ENCODE peak calls at places on chromosomes 7 and 10, in nine cellular contexts. One of them, this sample, is unnamed.

GRCh38 chr7:100521076-100521475 is 17.9 kb upstream of the AGFG2 start:
- DNase-seq in BE2C: no peak
- DNase-seq in nucleus accumbens: no peak
- DNase-seq in activated T-cell treated with anti-CD3 and anti-CD28 coated beads for 24 hours: no peak
- DNase-seq in pancreas: no peak
- DNase-seq in activated T-helper 1 cell treated with anti-CD3 and anti-CD28 coated beads, Interleukin-2, amount 50 U/mL, for 16 hours: no peak
- DNase-seq in activated effector memory CD4-positive, alpha-beta T cell treated with Interleukin-2 at 50 U/mL for 16 hours: no peak
- DNase-seq in NCI-H1105: no peak
- DNase-seq in activated naive CD4-positive, alpha-beta T cell: no peak
- DNase-seq in this sample: no peak

GRCh38 chr7:106219170-106219569 is 65.6 kb downstream of the NAMPT start:
- DNase-seq in activated naive CD4-positive, alpha-beta T cell: no peak
- DNase-seq in nucleus accumbens: no peak
- DNase-seq in activated T-helper 1 cell treated with anti-CD3 and anti-CD28 coated beads, Interleukin-2, amount 50 U/mL, for 16 hours: no peak
- DNase-seq in NCI-H1105: no peak
- DNase-seq in pancreas: no peak
- DNase-seq in activated T-cell treated with anti-CD3 and anti-CD28 coated beads for 24 hours: no peak
- DNase-seq in BE2C: no peak
- DNase-seq in activated effector memory CD4-positive, alpha-beta T cell treated with Interleukin-2 at 50 U/mL for 16 hours: no peak
- DNase-seq in this sample: no peak

GRCh38 chr7:120436487-120437060 is 163.6 kb downstream of the KCND2 start:
- DNase-seq in nucleus accumbens: no peak
- DNase-seq in activated naive CD4-positive, alpha-beta T cell: no peak
- DNase-seq in activated T-cell treated with anti-CD3 and anti-CD28 coated beads for 24 hours: no peak
- DNase-seq in BE2C: no peak
- DNase-seq in NCI-H1105: no peak
- DNase-seq in activated effector memory CD4-positive, alpha-beta T cell treated with Interleukin-2 at 50 U/mL for 16 hours: no peak
- DNase-seq in pancreas: no peak
- DNase-seq in activated T-helper 1 cell treated with anti-CD3 and anti-CD28 coated beads, Interleukin-2, amount 50 U/mL, for 16 hours: no peak
- DNase-seq in this sample: no peak

GRCh38 chr7:25216837-25217236 is 11.4 kb downstream of the NPVF start:
- DNase-seq in activated T-cell treated with anti-CD3 and anti-CD28 coated beads for 24 hours: no peak
- DNase-seq in NCI-H1105: peak
- DNase-seq in nucleus accumbens: no peak
- DNase-seq in activated T-helper 1 cell treated with anti-CD3 and anti-CD28 coated beads, Interleukin-2, amount 50 U/mL, for 16 hours: no peak
- DNase-seq in activated effector memory CD4-positive, alpha-beta T cell treated with Interleukin-2 at 50 U/mL for 16 hours: no peak
- DNase-seq in activated naive CD4-positive, alpha-beta T cell: no peak
- DNase-seq in pancreas: no peak
- DNase-seq in BE2C: no peak
- DNase-seq in this sample: peak

GRCh38 chr10:90960355-90960814 is 39.5 kb upstream of the ANKRD1 start:
- DNase-seq in BE2C: peak
- DNase-seq in activated T-cell treated with anti-CD3 and anti-CD28 coated beads for 24 hours: no peak
- DNase-seq in nucleus accumbens: no peak
- DNase-seq in activated effector memory CD4-positive, alpha-beta T cell treated with Interleukin-2 at 50 U/mL for 16 hours: no peak
- DNase-seq in NCI-H1105: no peak
- DNase-seq in activated naive CD4-positive, alpha-beta T cell: no peak
- DNase-seq in activated T-helper 1 cell treated with anti-CD3 and anti-CD28 coated beads, Interleukin-2, amount 50 U/mL, for 16 hours: no peak
- DNase-seq in pancreas: no peak
- DNase-seq in this sample: peak

GRCh38 chr7:50308301-50309129 is 4.0 kb downstream of the IKZF1 start:
- DNase-seq in activated naive CD4-positive, alpha-beta T cell: no peak
- DNase-seq in nucleus accumbens: no peak
- DNase-seq in activated T-cell treated with anti-CD3 and anti-CD28 coated beads for 24 hours: no peak
- DNase-seq in pancreas: no peak
- DNase-seq in activated T-helper 1 cell treated with anti-CD3 and anti-CD28 coated beads, Interleukin-2, amount 50 U/mL, for 16 hours: no peak
- DNase-seq in NCI-H1105: no peak
- DNase-seq in activated effector memory CD4-positive, alpha-beta T cell treated with Interleukin-2 at 50 U/mL for 16 hours: no peak
- DNase-seq in BE2C: no peak
- DNase-seq in this sample: no peak

GRCh38 chr10:90871279-90871760 is 454 bp upstream of the RPP30 start:
- DNase-seq in NCI-H1105: no peak
- DNase-seq in activated T-helper 1 cell treated with anti-CD3 and anti-CD28 coated beads, Interleukin-2, amount 50 U/mL, for 16 hours: no peak
- DNase-seq in activated effector memory CD4-positive, alpha-beta T cell treated with Interleukin-2 at 50 U/mL for 16 hours: peak
- DNase-seq in nucleus accumbens: no peak
- DNase-seq in BE2C: peak
- DNase-seq in activated T-cell treated with anti-CD3 and anti-CD28 coated beads for 24 hours: peak
- DNase-seq in activated naive CD4-positive, alpha-beta T cell: no peak
- DNase-seq in pancreas: no peak
- DNase-seq in this sample: peak

GRCh38 chr10:75034131-75034512 is 77.3 kb upstream of the SAMD8 start:
- DNase-seq in activated naive CD4-positive, alpha-beta T cell: no peak
- DNase-seq in NCI-H1105: no peak
- DNase-seq in activated T-cell treated with anti-CD3 and anti-CD28 coated beads for 24 hours: peak
- DNase-seq in activated effector memory CD4-positive, alpha-beta T cell treated with Interleukin-2 at 50 U/mL for 16 hours: no peak
- DNase-seq in BE2C: no peak
- DNase-seq in activated T-helper 1 cell treated with anti-CD3 and anti-CD28 coated beads, Interleukin-2, amount 50 U/mL, for 16 hours: peak
- DNase-seq in pancreas: no peak
- DNase-seq in nucleus accumbens: no peak
- DNase-seq in this sample: peak

GRCh38 chr7:29039747-29040569 is 81.8 kb upstream of the TRIL start:
- DNase-seq in nucleus accumbens: no peak
- DNase-seq in activated T-helper 1 cell treated with anti-CD3 and anti-CD28 coated beads, Interleukin-2, amount 50 U/mL, for 16 hours: no peak
- DNase-seq in BE2C: no peak
- DNase-seq in activated T-cell treated with anti-CD3 and anti-CD28 coated beads for 24 hours: no peak
- DNase-seq in pancreas: no peak
- DNase-seq in activated naive CD4-positive, alpha-beta T cell: no peak
- DNase-seq in NCI-H1105: no peak
- DNase-seq in activated effector memory CD4-positive, alpha-beta T cell treated with Interleukin-2 at 50 U/mL for 16 hours: no peak
- DNase-seq in this sample: no peak

GRCh38 chr7:131431756-131432155 is 104.1 kb downstream of the MKLN1 start:
- DNase-seq in activated T-cell treated with anti-CD3 and anti-CD28 coated beads for 24 hours: no peak
- DNase-seq in nucleus accumbens: no peak
- DNase-seq in activated T-helper 1 cell treated with anti-CD3 and anti-CD28 coated beads, Interleukin-2, amount 50 U/mL, for 16 hours: no peak
- DNase-seq in activated effector memory CD4-positive, alpha-beta T cell treated with Interleukin-2 at 50 U/mL for 16 hours: no peak
- DNase-seq in NCI-H1105: no peak
- DNase-seq in pancreas: no peak
- DNase-seq in activated naive CD4-positive, alpha-beta T cell: no peak
- DNase-seq in BE2C: no peak
- DNase-seq in this sample: no peak